ENCODE peak calls at places on chromosomes 5 and 9, in four cellular contexts. L, K, H and I are unnamed samples.
A peak's percentile ranks its signal among the peaks of the same experiment; 100 is the strongest.

GRCh38 chr9:137138701-137139467 is at the start of gene GRIN1:
- DNase-seq in H (peak; percentile 91), L (peak; percentile 46), K (peak; percentile 60), I (peak; percentile 89)

GRCh38 chr9:113558632-113559502 is 95.3 kb downstream of the RGS3 start:
- DNase-seq in K (no peak), H (peak; percentile 59), L (no peak), I (no peak)

GRCh38 chr5:137374110-137374853 is 124.8 kb downstream of the SPOCK1 start:
- DNase-seq in K (no peak), H (no peak), L (no peak), I (no peak)

GRCh38 chr9:70121818-70122436 is 78.3 kb downstream of the MAMDC2 start:
- DNase-seq in H (no peak), L (no peak), K (no peak), I (no peak)

GRCh38 chr9:112761912-112762651 is 11.5 kb downstream of the SNX30 start:
- DNase-seq in K (no peak), H (no peak), L (no peak), I (no peak)

GRCh38 chr9:113614843-113615648 is 151.5 kb downstream of the RGS3 start:
- DNase-seq in L (no peak), H (peak; percentile 81), K (no peak), I (no peak)

GRCh38 chr5:88644676-88645075 is 238.3 kb downstream of the MEF2C start:
- DNase-seq in H (no peak), L (no peak), K (no peak), I (no peak)

GRCh38 chr5:40221796-40222195 is 457.9 kb upstream of the PTGER4 start:
- DNase-seq in L (no peak), H (no peak), K (no peak), I (no peak)

GRCh38 chr5:160354666-160355065 is 15.8 kb downstream of the C1QTNF2 start:
- DNase-seq in H (peak; percentile 71), K (no peak), L (no peak), I (no peak)

GRCh38 chr9:14768561-14769234 is 46.2 kb upstream of the CER1 start:
- DNase-seq in H (no peak), L (peak; percentile 10), K (peak; percentile 63), I (peak; percentile 72)

GRCh38 chr9:127210851-127211730 is 53.5 kb upstream of the GARNL3 start:
- DNase-seq in L (no peak), K (no peak), H (peak; percentile 45), I (peak; percentile 38)

GRCh38 chr5:149455889-149456409 is 76.9 kb upstream of the IL17B start:
- DNase-seq in K (no peak), L (no peak), H (no peak), I (no peak)

GRCh38 chr9:18849186-18849724 is 183.8 kb downstream of the SAXO1 start:
- DNase-seq in K (no peak), H (no peak), L (no peak), I (no peak)

GRCh38 chr5:169945831-169946261 is 34.4 kb downstream of the INSYN2B start:
- DNase-seq in L (no peak), K (peak; percentile 4), H (peak; percentile 40), I (peak; percentile 23)

GRCh38 chr9:135463140-135463539 is 16.4 kb upstream of the PPP1R26 start:
- DNase-seq in H (no peak), K (no peak), L (no peak), I (no peak)

GRCh38 chr9:133151041-133151440 is 12.7 kb downstream of the GBGT1 start:
- DNase-seq in K (no peak), H (no peak), L (no peak), I (no peak)

GRCh38 chr5:124743534-124744169 is 2.8 kb downstream of the ZNF608 start:
- DNase-seq in K (no peak), H (no peak), L (no peak), I (peak; percentile 30)

GRCh38 chr9:99340281-99340680 is 118.2 kb downstream of the SEC61B start:
- DNase-seq in L (no peak), H (no peak), K (no peak), I (no peak)

GRCh38 chr9:6845881-6846280 is 88.1 kb downstream of the KDM4C start:
- DNase-seq in L (no peak), H (no peak), K (peak; percentile 15), I (peak; percentile 61)

GRCh38 chr5:119343766-119344165 is 12.1 kb upstream of the TNFAIP8 start:
- DNase-seq in K (no peak), L (no peak), H (no peak), I (no peak)